ENCODE peak calls at places on chromosomes 12 and 14, in seven cellular contexts. L is heart left ventricle, Z is kidney, M is fibroblast of lung, D is heart right ventricle, A is HL-60, W is stomach. J is an unnamed sample.

GRCh38 chr12:109098142-109098652 is 800 bp downstream of the UNG start:
- DNase-seq in L (peak; percentile 78), Z (peak; percentile 93), M (peak; percentile 73), A (no peak), W (peak; percentile 65), D (peak; percentile 70), J (no peak)

GRCh38 chr12:124581792-124582424 is 14.5 kb upstream of the NCOR2 start:
- DNase-seq in A (no peak), M (no peak), Z (peak; percentile 72), W (no peak), D (no peak), L (no peak), J (no peak)

GRCh38 chr12:6294533-6295186 is 15.8 kb upstream of the PLEKHG6 start:
- DNase-seq in M (no peak), D (no peak), Z (no peak), L (no peak), A (no peak), W (no peak), J (no peak)

GRCh38 chr12:82527165-82527780 is 159.4 kb upstream of the TMTC2 start:
- DNase-seq in A (peak; percentile 21), L (peak; percentile 17), W (no peak), Z (no peak), D (peak; percentile 21), M (peak; percentile 56), J (peak; percentile 62)

GRCh38 chr12:83864064-83864463 is 1048.5 kb downstream of the SLC6A15 start:
- DNase-seq in W (no peak), M (no peak), D (no peak), L (no peak), Z (no peak), A (no peak), J (no peak)

GRCh38 chr12:41968661-41969060 is 176.0 kb downstream of the GXYLT1 start:
- DNase-seq in M (peak; percentile 46), D (no peak), W (no peak), L (no peak), A (no peak), Z (no peak), J (no peak)

GRCh38 chr14:30223385-30223785 is 295.7 kb upstream of the PRKD1 start:
- DNase-seq in A (no peak), W (peak; percentile 90), Z (peak; percentile 88), L (peak; percentile 38), D (peak; percentile 32), M (peak; percentile 94), J (peak; percentile 87)

GRCh38 chr12:96444403-96444802 is 44.2 kb upstream of the CDK17 start:
- DNase-seq in L (no peak), M (no peak), A (no peak), D (no peak), Z (no peak), W (no peak), J (no peak)

GRCh38 chr12:63404611-63405010 is 253.6 kb upstream of the AVPR1A start:
- DNase-seq in M (no peak), W (no peak), D (no peak), L (no peak), A (no peak), Z (no peak), J (no peak)

GRCh38 chr14:77151918-77152588 is 10.5 kb upstream of the ZDHHC22 start:
- DNase-seq in D (no peak), A (no peak), W (no peak), L (no peak), Z (no peak), M (peak; percentile 22), J (no peak)
- TF ChIP-seq CTCF in D (no peak), A (no peak), W (no peak), L (no peak), Z (no peak), M (no peak), J (no peak)

GRCh38 chr12:122452701-122453285 is 30.3 kb upstream of the CLIP1 start:
- DNase-seq in A (no peak), M (no peak), L (no peak), D (no peak), W (no peak), Z (no peak), J (no peak)

GRCh38 chr12:122454739-122455138 is 32.3 kb upstream of the CLIP1 start:
- DNase-seq in W (no peak), D (no peak), A (no peak), M (no peak), L (no peak), Z (no peak), J (no peak)

GRCh38 chr12:122454250-122454721 is 31.8 kb upstream of the CLIP1 start:
- DNase-seq in Z (no peak), W (no peak), L (no peak), A (no peak), D (no peak), M (no peak), J (no peak)

DNA sequence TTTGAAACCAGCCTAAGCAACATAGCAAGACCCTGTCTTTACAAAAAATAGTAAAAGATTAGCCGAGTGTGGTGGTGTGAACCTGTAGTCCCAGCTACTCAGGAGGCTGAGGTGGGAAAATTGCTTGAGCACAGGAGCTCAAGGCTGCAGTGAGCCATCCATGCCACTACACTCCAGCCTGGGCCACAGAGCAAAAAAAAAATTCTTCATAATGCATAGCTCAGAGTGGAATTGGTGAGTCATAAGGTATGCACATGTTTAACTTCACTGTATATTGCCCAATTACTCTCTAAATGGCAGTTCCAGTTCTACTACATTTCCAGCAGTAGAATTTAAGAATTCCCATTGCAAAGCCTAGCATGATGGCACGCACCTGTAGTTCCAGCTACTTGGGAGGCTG is 26.8 kb upstream of the CLIP1 start:
- DNase-seq in L (no peak), M (peak; percentile 73), W (no peak), D (no peak), A (peak; percentile 74), Z (no peak), J (peak; percentile 62)
- TF ChIP-seq CTCF in L (no peak), M (peak; percentile 5), W (no peak), D (no peak), A (no peak), Z (no peak), J (peak; percentile 13)

GRCh38 chr12:85955127-85955526 is 81.0 kb downstream of the NTS start:
- DNase-seq in A (no peak), M (no peak), D (no peak), Z (no peak), W (no peak), L (no peak), J (no peak)
- TF ChIP-seq CTCF in A (no peak), M (peak; percentile 10), D (no peak), Z (no peak), W (no peak), L (no peak), J (no peak)

GRCh38 chr12:92717202-92717601 is 14.4 kb downstream of the PLEKHG7 start:
- DNase-seq in W (no peak), L (no peak), A (peak; percentile 60), D (no peak), Z (no peak), M (peak; percentile 15), J (peak; percentile 12)
- TF ChIP-seq CTCF in W (no peak), L (peak; percentile 32), A (peak; percentile 64), D (no peak), Z (no peak), M (peak; percentile 68), J (no peak)

DNA sequence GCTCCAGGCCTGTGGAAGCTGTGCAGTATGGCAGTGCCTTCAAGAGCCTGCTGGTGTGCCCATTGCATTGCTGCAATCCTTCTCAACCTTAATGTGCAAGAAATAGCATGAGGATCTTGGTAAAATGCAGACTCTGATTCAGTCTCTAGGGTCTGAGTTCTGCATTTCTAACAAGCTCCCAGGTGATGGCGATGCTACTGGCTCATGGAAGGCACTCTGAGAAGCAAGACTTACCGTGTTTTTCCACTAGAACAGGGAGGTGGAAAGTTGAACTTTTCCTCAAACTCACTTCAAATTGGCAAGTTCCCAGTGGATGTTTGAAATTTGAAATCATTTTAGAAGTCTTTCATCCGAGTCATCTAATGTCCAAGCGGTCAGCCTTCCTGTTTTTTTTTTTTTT is 55.5 kb downstream of the MYRFL start:
- DNase-seq in W (no peak), D (no peak), A (no peak), Z (no peak), L (no peak), M (peak; percentile 53), J (no peak)
- TF ChIP-seq CTCF in W (no peak), D (no peak), A (no peak), Z (no peak), L (no peak), M (peak; percentile 22), J (no peak)

J was measured in Calu3.